ENCODE peak calls at places on chromosomes 1 and 21, in nine cellular contexts. Y is GM20000, F is heart left ventricle, V is fibroblast of mammary gland, L is cardiac fibroblast, J is neural progenitor cell, R is keratinocyte, D is MM.1S, U is PC-3. K is an unnamed sample.

GRCh38 chr1:30788580-30789387 is 31.2 kb upstream of the LAPTM5 start:
- DNase-seq in Y (no peak), F (peak), V (peak), L (peak), J (no peak), R (no peak), D (no peak), U (no peak), K (no peak)

GRCh38 chr1:204841798-204842197 is 28.9 kb upstream of the NFASC start:
- DNase-seq in Y (no peak), F (no peak), V (no peak), L (no peak), J (no peak), R (no peak), D (peak), U (no peak), K (no peak)

GRCh38 chr1:213690341-213690917 is 297.3 kb upstream of the PROX1 start:
- DNase-seq in Y (no peak), F (no peak), V (no peak), L (no peak), J (no peak), R (no peak), D (no peak), U (no peak), K (no peak)

GRCh38 chr1:41799723-41800122 is 119.0 kb downstream of the HIVEP3 start:
- DNase-seq in Y (no peak), F (no peak), V (peak), L (peak), J (no peak), R (no peak), D (no peak), U (peak), K (no peak)

GRCh38 chr1:26349196-26349885 is 4.6 kb downstream of the CRYBG2 start:
- DNase-seq in Y (no peak), F (no peak), V (peak), L (peak), J (no peak), R (no peak), D (no peak), U (peak), K (no peak)

GRCh38 chr1:224939844-224940425 is 10.5 kb downstream of the DNAH14 start:
- DNase-seq in Y (no peak), F (no peak), V (no peak), L (no peak), J (no peak), R (no peak), D (peak), U (no peak), K (no peak)

GRCh38 chr1:43043695-43044094 is 85.0 kb upstream of the SLC2A1 start:
- DNase-seq in Y (no peak), F (no peak), V (no peak), L (peak), J (no peak), R (no peak), D (no peak), U (no peak), K (no peak)

GRCh38 chr1:240737268-240737667 is 125.3 kb upstream of the GREM2 start:
- DNase-seq in Y (no peak), F (no peak), V (peak), L (peak), J (no peak), R (no peak), D (no peak), U (peak), K (no peak)

GRCh38 chr1:2003564-2004131 is at the start of gene CFAP74:
- DNase-seq in Y (no peak), F (no peak), V (peak), L (peak), J (peak), R (no peak), D (no peak), U (no peak), K (peak)

GRCh38 chr1:21378705-21379494 is 61.0 kb upstream of the NBPF3 start:
- DNase-seq in Y (no peak), F (no peak), V (no peak), L (peak), J (no peak), R (no peak), D (no peak), U (peak), K (no peak)

GRCh38 chr1:84505167-84506001 is 802 bp upstream of the SPATA1 start:
- DNase-seq in Y (peak), F (no peak), V (peak), L (peak), J (peak), R (no peak), D (peak), U (peak), K (no peak)

GRCh38 chr1:166082601-166083000 is 84.2 kb downstream of the FAM78B start:
- DNase-seq in Y (no peak), F (no peak), V (no peak), L (no peak), J (no peak), R (no peak), D (no peak), U (no peak), K (no peak)

GRCh38 chr1:66778266-66778665 is 22.8 kb downstream of the INSL5 start:
- DNase-seq in Y (no peak), F (no peak), V (no peak), L (no peak), J (no peak), R (no peak), D (no peak), U (no peak), K (no peak)

GRCh38 chr1:66271904-66272254 is 262.1 kb upstream of the SGIP1 start:
- DNase-seq in Y (no peak), F (peak), V (peak), L (peak), J (no peak), R (peak), D (no peak), U (peak), K (no peak)

GRCh38 chr1:159229486-159229885 is 24.8 kb downstream of the ACKR1 start:
- DNase-seq in Y (no peak), F (no peak), V (no peak), L (no peak), J (no peak), R (no peak), D (no peak), U (peak), K (no peak)

GRCh38 chr1:156262461-156263287 is 14.8 kb upstream of the PAQR6 start:
- DNase-seq in Y (no peak), F (no peak), V (peak), L (peak), J (no peak), R (no peak), D (no peak), U (peak), K (no peak)

GRCh38 chr1:28441674-28442073 is 64.2 kb upstream of the RCC1 start:
- DNase-seq in Y (no peak), F (no peak), V (no peak), L (no peak), J (no peak), R (no peak), D (no peak), U (no peak), K (no peak)

GRCh38 chr1:177219458-177220390 is 49.0 kb downstream of the BRINP2 start:
- DNase-seq in Y (no peak), F (no peak), V (no peak), L (peak), J (no peak), R (no peak), D (no peak), U (peak), K (no peak)

GRCh38 chr1:65429806-65430205 is 9.3 kb downstream of the LEPR start:
- DNase-seq in Y (no peak), F (no peak), V (peak), L (peak), J (no peak), R (no peak), D (no peak), U (peak), K (no peak)

GRCh38 chr1:22418852-22419480 is 32.7 kb upstream of the ZBTB40 start:
- DNase-seq in Y (no peak), F (no peak), V (peak), L (peak), J (no peak), R (no peak), D (peak), U (no peak), K (no peak)

GRCh38 chr21:17818158-17819113 is 720 bp downstream of the C21orf91 start:
- DNase-seq in Y (peak), F (peak), V (peak), L (peak), J (peak), R (no peak), D (peak), U (peak), K (peak)

GRCh38 chr1:119046429-119047039 is 58.4 kb upstream of the TBX15 start:
- DNase-seq in Y (no peak), F (no peak), V (peak), L (peak), J (no peak), R (no peak), D (no peak), U (no peak), K (no peak)

GRCh38 chr1:214002472-214002871 is 14.7 kb downstream of the PROX1 start:
- DNase-seq in Y (no peak), F (no peak), V (peak), L (peak), J (no peak), R (no peak), D (no peak), U (peak), K (no peak)

GRCh38 chr1:6163191-6163972 is 16.7 kb downstream of the CHD5 start:
- DNase-seq in Y (no peak), F (peak), V (no peak), L (no peak), J (no peak), R (no peak), D (no peak), U (no peak), K (no peak)

GRCh38 chr1:6165027-6165426 is 15.1 kb downstream of the CHD5 start:
- DNase-seq in Y (no peak), F (no peak), V (no peak), L (no peak), J (no peak), R (no peak), D (no peak), U (no peak), K (no peak)

GRCh38 chr1:6163973-6164617 is 16.0 kb downstream of the CHD5 start:
- DNase-seq in Y (no peak), F (peak), V (no peak), L (no peak), J (no peak), R (no peak), D (no peak), U (no peak), K (no peak)

GRCh38 chr1:6162341-6162740 is 17.8 kb downstream of the CHD5 start:
- DNase-seq in Y (no peak), F (peak), V (no peak), L (no peak), J (no peak), R (no peak), D (no peak), U (no peak), K (no peak)

DNA sequence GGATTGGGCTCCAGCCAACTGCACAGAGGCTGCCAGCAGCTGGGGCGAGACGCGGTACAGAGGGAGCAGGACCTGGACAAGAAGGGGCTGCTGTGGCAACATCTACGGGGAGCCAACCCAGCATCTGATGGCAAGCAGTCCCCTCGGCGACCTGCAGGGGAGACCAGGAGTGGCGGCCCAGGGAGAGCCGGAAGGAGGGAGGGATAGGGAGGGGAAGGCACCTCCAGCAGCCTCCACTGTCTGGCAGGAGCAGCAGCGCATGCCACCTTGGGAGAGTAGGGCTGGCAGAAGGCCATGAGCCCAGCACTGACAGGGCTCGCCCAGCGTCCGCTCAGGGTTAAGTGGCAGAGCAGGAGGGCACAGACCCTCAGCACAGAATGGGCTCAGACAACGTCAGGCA is 17.3 kb downstream of the CHD5 start:
- DNase-seq in Y (no peak), F (peak), V (no peak), L (no peak), J (peak), R (no peak), D (no peak), U (no peak), K (no peak)
- TF ChIP-seq CTCF in Y (no peak), F (no peak), V (no peak), L (peak), J (no peak), R (no peak), D (no peak), U (peak), K (no peak)

DNA sequence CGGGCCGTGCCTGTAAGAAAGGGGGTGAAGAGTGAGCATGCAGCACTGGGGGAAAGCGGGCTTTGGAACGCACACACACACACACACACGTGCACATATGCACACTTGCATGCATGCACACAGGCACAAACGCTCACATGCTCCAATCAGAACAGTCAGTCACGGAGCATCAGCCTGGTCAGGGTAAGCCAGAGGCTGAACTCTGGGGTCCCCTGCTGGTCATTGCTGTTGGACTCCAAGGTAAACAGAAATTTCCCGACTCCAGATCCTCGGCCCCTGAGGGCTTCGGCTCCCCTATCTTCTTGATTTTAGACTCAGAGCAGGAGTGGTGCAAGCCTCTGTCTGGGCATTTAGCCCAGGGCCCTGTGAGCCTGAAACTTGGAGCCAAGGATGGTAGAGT is 54.2 kb downstream of the SYT2 start:
- DNase-seq in Y (no peak), F (no peak), V (peak), L (peak), J (peak), R (no peak), D (no peak), U (no peak), K (peak)
- TF ChIP-seq CTCF in Y (no peak), F (peak), V (peak), L (peak), J (peak), R (no peak), D (peak), U (peak), K (peak)

GRCh38 chr1:6456800-6457466 is 9.0 kb downstream of the TNFRSF25 start:
- DNase-seq in Y (no peak), F (no peak), V (no peak), L (no peak), J (no peak), R (no peak), D (no peak), U (no peak), K (no peak)

GRCh38 chr1:6450005-6450450 is 15.9 kb downstream of the TNFRSF25 start:
- DNase-seq in Y (no peak), F (no peak), V (no peak), L (no peak), J (no peak), R (no peak), D (no peak), U (no peak), K (no peak)

GRCh38 chr1:6450943-6451373 is 15.0 kb downstream of the TNFRSF25 start:
- DNase-seq in Y (no peak), F (no peak), V (no peak), L (no peak), J (no peak), R (no peak), D (no peak), U (no peak), K (no peak)

GRCh38 chr1:6459850-6460265 is 6.1 kb downstream of the TNFRSF25 start:
- DNase-seq in Y (no peak), F (no peak), V (no peak), L (no peak), J (peak), R (no peak), D (no peak), U (no peak), K (no peak)

DNA sequence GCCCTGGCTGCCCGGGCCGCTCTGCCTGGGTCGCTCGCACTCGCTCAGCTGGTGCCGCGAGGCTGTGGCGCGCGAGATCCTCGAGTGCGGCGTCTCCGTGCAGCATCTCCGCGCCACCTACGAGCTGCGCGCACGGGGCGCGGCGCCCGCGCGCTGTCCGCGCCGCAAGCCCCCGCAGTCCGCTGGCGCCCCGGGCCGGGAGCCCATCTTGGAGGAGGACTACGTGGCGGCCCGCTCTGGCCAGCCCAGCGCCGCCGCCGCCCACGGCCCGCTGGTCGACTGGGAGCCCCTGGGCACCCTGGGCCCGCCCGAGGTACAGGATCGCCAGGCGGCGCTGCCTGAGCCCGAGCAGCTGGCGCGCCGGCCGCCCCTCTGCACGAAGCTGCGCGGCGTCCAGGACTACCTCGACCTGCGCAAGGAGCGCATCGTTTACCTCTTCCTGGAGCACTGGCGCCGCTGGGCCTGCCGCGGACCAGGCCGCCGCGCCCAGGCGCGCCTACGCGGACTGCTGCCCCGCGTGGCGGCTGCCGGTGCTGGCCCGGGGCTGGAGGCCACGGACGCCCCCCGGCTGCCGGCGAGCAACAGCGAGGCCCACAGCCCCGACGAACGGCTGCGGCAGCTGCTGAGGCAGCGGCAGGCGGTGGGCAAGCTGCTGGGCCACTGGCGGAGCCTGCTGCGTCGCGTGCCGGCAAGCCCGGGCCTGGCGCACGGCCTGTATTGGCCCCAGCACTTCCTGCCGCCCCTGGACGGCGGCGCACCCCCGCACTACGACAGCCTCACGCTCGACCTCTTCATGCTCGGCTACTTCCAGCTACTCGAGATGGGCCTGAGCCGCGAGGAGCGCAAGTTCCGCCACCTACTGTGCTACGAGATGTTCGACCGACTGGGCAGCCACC is 10.9 kb downstream of the TNFRSF25 start:
- DNase-seq in Y (no peak), F (no peak), V (no peak), L (peak), J (peak), R (no peak), D (no peak), U (no peak), K (no peak)
- TF ChIP-seq CTCF in Y (peak), F (no peak), V (no peak), L (no peak), J (no peak), R (no peak), D (no peak), U (no peak), K (no peak)

GRCh38 chr1:208081972-208082371 is 162.2 kb downstream of the PLXNA2 start:
- DNase-seq in Y (no peak), F (no peak), V (peak), L (no peak), J (peak), R (no peak), D (no peak), U (no peak), K (peak)
- TF ChIP-seq CTCF in Y (no peak), F (no peak), V (peak), L (no peak), J (peak), R (no peak), D (no peak), U (no peak), K (peak)

GRCh38 chr1:115810609-115811008 is 30.3 kb downstream of the NHLH2 start:
- DNase-seq in Y (no peak), F (no peak), V (no peak), L (no peak), J (no peak), R (no peak), D (no peak), U (no peak), K (no peak)

GRCh38 chr1:115809847-115810246 is 31.1 kb downstream of the NHLH2 start:
- DNase-seq in Y (no peak), F (no peak), V (no peak), L (no peak), J (no peak), R (no peak), D (no peak), U (no peak), K (no peak)

GRCh38 chr1:115811140-115811828 is 29.6 kb downstream of the NHLH2 start:
- DNase-seq in Y (no peak), F (no peak), V (no peak), L (no peak), J (no peak), R (no peak), D (no peak), U (peak), K (no peak)

DNA sequence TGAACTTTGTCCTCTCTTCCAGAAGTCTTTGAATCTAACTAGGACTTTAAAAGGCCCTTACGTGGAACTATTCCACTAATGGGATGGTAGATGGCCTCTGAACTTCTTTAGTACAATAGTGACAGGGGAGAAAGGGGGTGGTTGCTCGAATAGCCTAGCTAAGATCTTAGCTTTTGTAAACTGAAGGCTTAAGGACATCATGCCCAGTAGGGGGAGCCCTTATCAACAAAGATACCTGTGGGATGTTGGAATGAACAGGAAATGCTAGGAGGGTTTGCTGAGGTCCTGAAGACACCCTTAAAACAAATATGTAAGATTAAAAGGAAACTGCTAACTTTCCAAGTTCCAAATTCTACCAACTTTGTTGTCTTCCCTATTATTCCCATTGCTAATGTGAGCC is 33.2 kb downstream of the NHLH2 start:
- DNase-seq in Y (peak), F (no peak), V (peak), L (peak), J (peak), R (no peak), D (peak), U (peak), K (peak)
- TF ChIP-seq CTCF in Y (peak), F (peak), V (peak), L (peak), J (peak), R (peak), D (peak), U (peak), K (peak)

GRCh38 chr1:109379907-109380306 is 17.8 kb downstream of the SORT1 start:
- DNase-seq in Y (no peak), F (no peak), V (no peak), L (no peak), J (no peak), R (no peak), D (no peak), U (no peak), K (no peak)

GRCh38 chr1:109381573-109381972 is 16.1 kb downstream of the SORT1 start:
- DNase-seq in Y (no peak), F (no peak), V (no peak), L (no peak), J (no peak), R (no peak), D (no peak), U (no peak), K (no peak)

GRCh38 chr1:109383087-109383779 is 14.5 kb downstream of the SORT1 start:
- DNase-seq in Y (no peak), F (no peak), V (no peak), L (no peak), J (peak), R (no peak), D (no peak), U (no peak), K (no peak)

GRCh38 chr1:109377698-109378097 is 20.0 kb downstream of the SORT1 start:
- DNase-seq in Y (no peak), F (no peak), V (no peak), L (no peak), J (no peak), R (no peak), D (no peak), U (no peak), K (no peak)

DNA sequence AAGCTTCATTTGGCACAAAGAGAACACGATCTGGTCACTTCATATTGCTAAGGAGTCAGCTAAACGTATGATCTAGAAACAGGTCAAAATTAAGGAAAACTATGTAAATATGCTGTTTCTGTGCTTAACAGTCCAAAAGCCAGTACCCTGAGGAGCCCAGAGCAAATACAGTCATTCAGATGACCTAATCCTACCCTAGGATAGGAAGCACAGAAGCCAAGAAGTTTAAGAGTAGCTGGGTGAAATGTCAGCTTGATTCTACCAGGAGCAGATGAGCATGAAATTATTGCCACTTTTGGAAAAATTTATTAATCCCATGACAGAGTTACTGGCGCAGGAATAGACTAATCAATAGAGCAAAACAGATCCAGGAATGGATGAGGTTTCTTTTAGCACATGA is 18.3 kb downstream of the SORT1 start:
- DNase-seq in Y (no peak), F (no peak), V (peak), L (peak), J (no peak), R (no peak), D (no peak), U (peak), K (no peak)
- TF ChIP-seq CTCF in Y (no peak), F (no peak), V (no peak), L (no peak), J (no peak), R (no peak), D (no peak), U (no peak), K (no peak)

K was measured in nephron progenitor cell.